ENCODE peak calls at places on chromosomes 13 and 19, in seven cellular contexts. X is H9, J is trophoblast cell, I is IMR-90, D is mesendoderm, R is neuronal stem cell, H is H1. Q is an unnamed sample.

GRCh38 chr19:23318143-23318542 is 67.9 kb upstream of the ZNF724 start:
- DNase-seq in X (no peak), J (peak), I (peak), D (no peak), R (no peak), H (no peak), Q (no peak)

GRCh38 chr13:73056054-73056962 is 2.5 kb upstream of the KLF5 start:
- DNase-seq in X (no peak), J (no peak), I (peak), D (no peak), R (no peak), H (no peak), Q (peak)

GRCh38 chr19:41218615-41219507 is at the start of gene AXL:
- DNase-seq in X (peak), J (no peak), I (peak), D (peak), R (peak), H (peak), Q (peak)

GRCh38 chr19:2087621-2088100 is 8.5 kb downstream of the MOB3A start:
- DNase-seq in X (no peak), J (peak), I (no peak), D (no peak), R (no peak), H (no peak), Q (no peak)

GRCh38 chr19:6737873-6738725 is 719 bp upstream of the GPR108 start:
- DNase-seq in X (peak), J (peak), I (peak), D (no peak), R (peak), H (no peak), Q (peak)

GRCh38 chr13:48251616-48252081 is 18.6 kb downstream of the ITM2B start:
- DNase-seq in X (no peak), J (no peak), I (peak), D (no peak), R (no peak), H (no peak), Q (no peak)

GRCh38 chr19:52494518-52494917 is 33.0 kb upstream of the ZNF808 start:
- DNase-seq in X (no peak), J (peak), I (peak), D (no peak), R (no peak), H (no peak), Q (no peak)

GRCh38 chr13:23866420-23867026 is 22.7 kb downstream of the MIPEP start:
- DNase-seq in X (no peak), J (no peak), I (peak), D (peak), R (no peak), H (no peak), Q (peak)

GRCh38 chr13:111129465-111130110 is 14.5 kb downstream of the ARHGEF7 start:
- DNase-seq in X (no peak), J (no peak), I (no peak), D (no peak), R (no peak), H (no peak), Q (no peak)
- H2BK120ac ChIP-seq in X (no peak), J (no peak), I (no peak), D (no peak), R (no peak), H (no peak), Q (no peak)

GRCh38 chr13:105763851-105764250 is 771.6 kb downstream of the EFNB2 start:
- DNase-seq in X (no peak), J (no peak), I (no peak), D (no peak), R (no peak), H (no peak), Q (peak)

GRCh38 chr13:105759467-105759866 is 776.0 kb downstream of the EFNB2 start:
- DNase-seq in X (no peak), J (no peak), I (no peak), D (no peak), R (no peak), H (no peak), Q (no peak)

GRCh38 chr13:105758929-105759328 is 776.5 kb downstream of the EFNB2 start:
- DNase-seq in X (no peak), J (no peak), I (no peak), D (no peak), R (no peak), H (no peak), Q (no peak)

DNA sequence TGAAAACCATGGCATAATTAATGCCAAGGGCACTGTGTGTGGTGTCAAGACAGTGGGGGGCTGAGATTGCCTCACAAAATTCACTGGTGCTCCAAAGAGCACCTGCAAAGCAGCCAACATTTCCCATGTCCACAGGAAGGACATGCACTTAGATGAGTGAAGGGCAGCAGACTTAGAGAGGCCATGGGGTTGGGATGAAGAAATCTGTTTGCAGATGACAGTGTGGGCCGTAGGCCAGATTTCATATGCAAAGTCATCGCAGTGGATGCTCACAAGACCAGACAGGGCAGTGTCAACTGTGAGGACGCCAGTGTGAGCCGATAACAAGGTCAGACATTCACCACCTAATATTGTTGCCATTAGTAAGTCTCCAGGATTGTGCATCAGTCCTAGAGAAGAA is 773.4 kb downstream of the EFNB2 start:
- DNase-seq in X (no peak), J (no peak), I (no peak), D (no peak), R (no peak), H (no peak), Q (no peak)
- H3K23ac ChIP-seq in X (no peak), J (no peak), I (no peak), D (no peak), R (no peak), H (no peak), Q (no peak)

GRCh38 chr13:64782459-64782858 is 2447.7 kb downstream of the PCDH9 start:
- DNase-seq in X (no peak), J (no peak), I (no peak), D (no peak), R (no peak), H (no peak), Q (no peak)

GRCh38 chr13:64774915-64775314 is 2455.2 kb downstream of the PCDH9 start:
- DNase-seq in X (no peak), J (no peak), I (no peak), D (no peak), R (no peak), H (no peak), Q (no peak)

GRCh38 chr13:64778002-64778401 is 2452.1 kb downstream of the PCDH9 start:
- DNase-seq in X (no peak), J (no peak), I (no peak), D (peak), R (no peak), H (no peak), Q (no peak)
- H3K18ac ChIP-seq in X (no peak), J (no peak), I (no peak), D (no peak), R (no peak), H (no peak), Q (no peak)

DNA sequence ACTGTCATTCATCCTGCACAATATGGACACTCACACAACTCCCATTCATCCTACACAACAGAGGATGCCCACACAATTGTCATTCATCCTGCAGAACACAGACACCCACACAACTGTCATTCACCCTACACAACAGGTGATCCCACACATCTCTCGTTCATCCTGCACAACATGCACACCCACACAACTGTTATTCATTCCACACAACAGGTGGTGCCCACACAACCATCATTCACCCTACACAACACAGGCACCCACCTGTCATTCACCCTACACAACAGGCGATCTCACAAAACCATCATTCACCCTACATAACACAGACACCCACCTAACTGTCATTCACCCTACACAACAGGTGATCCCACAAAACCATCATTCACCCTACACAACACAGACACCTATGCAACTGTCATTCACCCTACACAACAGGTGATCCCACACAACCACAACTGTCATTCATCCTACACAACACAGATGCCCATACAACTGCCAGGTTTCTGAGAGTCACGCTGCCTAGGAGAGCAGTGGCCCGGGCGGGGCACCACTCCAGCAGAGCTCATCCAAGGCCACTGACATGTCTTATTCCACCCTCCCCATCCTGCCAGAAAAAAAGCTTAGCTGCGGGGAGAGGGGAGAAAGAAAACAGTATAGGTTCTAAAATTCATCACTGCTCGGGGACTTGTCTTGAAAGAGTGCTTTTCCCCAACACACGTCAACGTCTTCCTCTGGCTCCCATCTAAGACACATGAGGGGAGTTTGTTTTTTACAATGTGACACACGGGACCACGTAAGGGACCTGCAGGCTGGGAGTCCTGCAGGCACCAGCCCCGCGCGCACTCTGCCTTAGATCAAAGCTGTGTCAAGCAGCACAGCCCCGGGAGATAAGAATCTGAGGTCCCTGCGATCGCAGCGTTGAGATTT is 44.0 kb downstream of the KLF2 start:
- DNase-seq in X (no peak), J (no peak), I (no peak), D (no peak), R (no peak), H (no peak), Q (no peak)
- H2BK120ac ChIP-seq in X (no peak), J (no peak), I (no peak), D (no peak), R (no peak), H (no peak), Q (no peak)

GRCh38 chr13:77113496-77113895 is 86.5 kb upstream of the FBXL3 start:
- DNase-seq in X (no peak), J (no peak), I (no peak), D (peak), R (no peak), H (no peak), Q (peak)
- H3K23ac ChIP-seq in X (no peak), J (no peak), I (no peak), D (no peak), R (no peak), H (no peak), Q (no peak)

GRCh38 chr19:35755550-35756371 is 1.1 kb downstream of the HSPB6 start:
- DNase-seq in X (peak), J (peak), I (peak), D (no peak), R (no peak), H (no peak), Q (peak)

GRCh38 chr19:35756373-35757230 is at the start of gene HSPB6:
- DNase-seq in X (peak), J (no peak), I (peak), D (peak), R (no peak), H (no peak), Q (peak)

GRCh38 chr19:35755160-35755549 is 1.7 kb downstream of the HSPB6 start:
- DNase-seq in X (no peak), J (no peak), I (no peak), D (no peak), R (no peak), H (no peak), Q (no peak)

GRCh38 chr19:35757749-35758608 is at the start of gene PROSER3:
- DNase-seq in X (peak), J (peak), I (peak), D (peak), R (peak), H (peak), Q (peak)

DNA sequence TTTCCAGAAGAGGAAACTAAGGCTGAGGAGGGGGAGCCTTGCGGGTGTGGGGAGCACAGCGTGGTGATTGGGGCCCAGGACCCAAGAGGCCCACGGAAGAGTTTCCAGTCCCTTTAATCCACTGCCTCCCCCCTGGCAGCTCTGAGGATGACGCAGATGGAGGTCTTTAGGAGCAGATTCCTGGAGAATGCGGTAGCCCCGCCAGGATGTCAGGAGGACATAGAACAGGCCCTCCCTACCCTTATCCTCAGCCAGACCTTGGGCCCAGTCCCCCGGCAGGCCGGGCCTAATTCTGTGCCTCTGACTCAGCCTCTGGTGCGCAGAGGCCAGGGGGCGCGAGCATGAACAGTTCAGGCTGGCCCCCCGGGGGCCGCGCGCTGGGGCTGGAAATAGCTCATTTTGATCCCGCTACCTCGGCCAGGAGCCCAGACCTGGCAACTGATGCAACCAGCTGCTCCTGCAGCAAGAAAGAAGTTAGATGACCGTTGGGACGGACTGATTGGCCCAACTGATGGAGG is 461 bp upstream of the HSPB6 start:
- DNase-seq in X (no peak), J (peak), I (peak), D (peak), R (no peak), H (no peak), Q (peak)
- H3K18ac ChIP-seq in X (no peak), J (peak), I (peak), D (peak), R (peak), H (peak), Q (peak)